ENCODE peak calls at places on chromosomes 16 and 17, in six cellular contexts. A is dorsolateral prefrontal cortex, K is PC-9, J is cardiac muscle cell, M is left lung, T is lung. W is an unnamed sample.

GRCh38 chr16:69012906-69013305 is 92.5 kb upstream of the HAS3 start:
- DNase-seq in A (no peak), K (no peak), J (no peak), M (no peak), T (no peak), W (no peak)

GRCh38 chr16:26665166-26665939 is 401.4 kb upstream of the C16orf82 start:
- DNase-seq in A (no peak), K (no peak), J (no peak), M (no peak), T (no peak), W (no peak)

GRCh38 chr16:30722443-30722842 is 23.5 kb downstream of the SRCAP start:
- DNase-seq in A (no peak), K (no peak), J (no peak), M (no peak), T (no peak), W (no peak)

GRCh38 chr17:82031303-82031884 is at the start of gene RAC3:
- DNase-seq in A (no peak), K (no peak), J (peak; percentile 41), M (no peak), T (no peak), W (no peak)

GRCh38 chr17:79628861-79629547 is 18.2 kb upstream of the RBFOX3 start:
- DNase-seq in A (no peak), K (no peak), J (no peak), M (peak; percentile 61), T (no peak), W (no peak)

GRCh38 chr17:80265205-80266068 is 4.8 kb downstream of the RNF213 start:
- DNase-seq in A (no peak), K (no peak), J (no peak), M (no peak), T (peak; percentile 46), W (no peak)

GRCh38 chr16:23072769-23073549 is 76.3 kb downstream of the USP31 start:
- DNase-seq in A (no peak), K (no peak), J (peak; percentile 15), M (no peak), T (no peak), W (no peak)

GRCh38 chr17:34249497-34249877 is 5.6 kb upstream of the CCL2 start:
- DNase-seq in A (no peak), K (no peak), J (no peak), M (no peak), T (no peak), W (no peak)

GRCh38 chr17:73722163-73722562 is 77.9 kb upstream of the SDK2 start:
- DNase-seq in A (no peak), K (no peak), J (no peak), M (no peak), T (no peak), W (no peak)

GRCh38 chr16:56115817-56116576 is 75.3 kb upstream of the GNAO1 start:
- DNase-seq in A (no peak), K (no peak), J (no peak), M (no peak), T (no peak), W (no peak)

GRCh38 chr17:7440113-7440822 is 956 bp downstream of the FGF11 start:
- DNase-seq in A (no peak), K (no peak), J (no peak), M (peak; percentile 84), T (no peak), W (peak; percentile 81)

GRCh38 chr16:46899443-46900143 is 15.4 kb downstream of the GPT2 start:
- DNase-seq in A (no peak), K (no peak), J (peak; percentile 45), M (no peak), T (no peak), W (no peak)

GRCh38 chr17:39711851-39712250 is 12.0 kb downstream of the ERBB2 start:
- DNase-seq in A (no peak), K (no peak), J (no peak), M (peak; percentile 51), T (no peak), W (no peak)

DNA sequence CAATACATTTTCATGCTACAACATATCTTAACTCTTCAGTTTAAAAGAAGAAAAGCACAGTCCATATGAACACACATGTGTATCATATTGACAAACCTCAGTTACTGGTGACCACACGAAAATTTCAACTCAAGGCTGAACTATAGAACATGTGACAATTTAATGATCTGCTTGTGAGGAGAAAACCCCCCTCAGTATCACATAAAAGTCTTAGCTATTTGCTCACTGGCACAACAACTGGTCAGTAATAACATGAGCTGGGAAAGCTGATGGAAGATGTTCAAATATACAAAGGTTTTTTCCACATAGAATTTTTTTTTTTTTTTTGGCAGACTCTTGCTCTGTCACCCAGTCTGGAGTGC is 19.5 kb downstream of the ZNF652 start:
- DNase-seq in A (no peak), K (no peak), J (no peak), M (no peak), T (no peak), W (no peak)
- H3K27ac ChIP-seq in A (no peak overlapping the region), K (no peak overlapping the region), J (no peak overlapping the region), M (peak overlapping the region; percentile 13), T (no peak overlapping the region), W (no peak overlapping the region)

GRCh38 chr16:6297666-6298435 is 1034.8 kb upstream of the RBFOX1 start:
- DNase-seq in A (no peak), K (no peak), J (no peak), M (no peak), T (no peak), W (no peak)
- TF ChIP-seq CTCF in A (no peak), K (no peak), J (no peak), M (no peak), T (no peak), W (no peak)

DNA sequence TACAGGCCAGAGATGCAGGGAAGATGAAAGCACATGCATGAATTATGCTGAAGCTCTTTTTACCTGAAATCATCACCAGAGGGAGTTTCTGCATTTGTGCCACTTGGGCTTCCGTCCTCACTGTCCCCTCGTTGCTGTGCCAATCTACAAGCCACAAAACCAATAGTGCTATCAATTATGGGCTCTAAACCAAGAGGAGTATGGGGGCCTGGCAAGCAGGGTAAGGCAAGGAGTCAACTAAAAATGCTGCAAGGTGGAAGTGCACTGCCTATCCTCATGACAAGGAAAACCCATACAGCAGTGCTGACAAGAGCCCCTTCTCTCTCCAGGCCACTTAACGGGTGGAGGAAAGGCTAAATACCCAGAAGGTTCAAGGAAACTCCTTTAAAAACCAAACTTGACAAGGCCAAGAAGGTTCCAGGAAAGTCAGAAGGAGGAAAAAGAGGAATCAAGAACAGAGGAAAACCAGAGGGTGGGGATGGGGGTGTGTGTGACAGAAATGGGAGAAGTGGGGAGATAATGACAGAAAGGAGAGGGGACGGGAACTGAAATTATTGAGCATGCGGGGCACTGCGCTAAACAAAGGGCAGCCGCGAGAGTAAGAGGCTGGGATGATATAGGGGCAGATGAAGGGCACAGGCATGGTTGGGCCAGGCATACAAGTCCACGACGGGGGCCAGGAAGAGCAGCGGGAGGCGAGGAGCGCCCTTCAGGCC is 674 bp downstream of the C17orf75 start:
- DNase-seq in A (no peak), K (no peak), J (no peak), M (no peak), T (no peak), W (no peak)
- H3K27ac ChIP-seq in A (peak overlapping the region; percentile 90), K (peak overlapping the region; percentile 50), J (peak overlapping the region; percentile 90), M (peak overlapping the region; percentile 70), T (peak overlapping the region; percentile 77), W (peak overlapping the region; percentile 80)

GRCh38 chr17:37745801-37746426 is 1.1 kb upstream of the HNF1B start:
- DNase-seq in A (no peak), K (no peak), J (no peak), M (no peak), T (no peak), W (no peak)

GRCh38 chr17:37743875-37744632 is 805 bp downstream of the HNF1B start:
- DNase-seq in A (no peak), K (no peak), J (no peak), M (peak; percentile 83), T (peak; percentile 49), W (no peak)

GRCh38 chr17:37746617-37747016 is 1.8 kb upstream of the HNF1B start:
- DNase-seq in A (no peak), K (no peak), J (no peak), M (no peak), T (no peak), W (no peak)

GRCh38 chr17:37744633-37744927 is 279 bp downstream of the HNF1B start:
- DNase-seq in A (no peak), K (no peak), J (no peak), M (no peak), T (no peak), W (no peak)

GRCh38 chr17:37744961-37745800 is at the start of gene HNF1B:
- DNase-seq in A (no peak), K (no peak), J (no peak), M (peak; percentile 75), T (peak; percentile 69), W (no peak)
- TF ChIP-seq CTCF in A (no peak), K (no peak), J (no peak), M (no peak), T (no peak), W (no peak)